ENCODE peak calls at places on chromosomes 5 and 9, in five cellular contexts. R is Calu3, I is heart left ventricle, H is sigmoid colon, L is transverse colon. U is an unnamed sample.

GRCh38 chr5:129177451-129177850 is 82.9 kb downstream of the ISOC1 start:
- DNase-seq in R (no peak), L (no peak), I (no peak), H (no peak), U (no peak)

GRCh38 chr9:136941231-136942111 is 3.1 kb downstream of the FBXW5 start:
- DNase-seq in I (no peak), R (no peak), L (no peak), H (no peak), U (no peak)

GRCh38 chr5:66354407-66354806 is 210.3 kb downstream of the SREK1 start:
- DNase-seq in H (no peak), L (no peak), I (no peak), R (no peak), U (no peak)

GRCh38 chr5:132771559-132771998 is 5.5 kb downstream of the SEPTIN8 start:
- DNase-seq in L (no peak), I (peak), R (no peak), H (peak), U (no peak)

GRCh38 chr9:37066139-37066725 is 32.2 kb upstream of the PAX5 start:
- DNase-seq in H (no peak), L (no peak), I (no peak), R (no peak), U (no peak)

GRCh38 chr5:14105717-14106435 is 37.3 kb upstream of the TRIO start:
- DNase-seq in L (no peak), I (peak), H (no peak), R (peak), U (no peak)

GRCh38 chr5:105042623-105043022 is 1480.0 kb upstream of the NUDT12 start:
- DNase-seq in H (no peak), I (no peak), R (no peak), L (no peak), U (no peak)

GRCh38 chr9:134055981-134056461 is 11.8 kb downstream of the BRD3 start:
- DNase-seq in H (peak), R (peak), L (peak), I (peak), U (no peak)

GRCh38 chr9:112484607-112485006 is 2.0 kb upstream of the KIAA1958 start:
- DNase-seq in R (no peak), H (no peak), I (no peak), L (no peak), U (no peak)

GRCh38 chr5:72363146-72363802 is 43.1 kb downstream of the PTCD2 start:
- DNase-seq in I (no peak), L (no peak), H (no peak), R (peak), U (no peak)

GRCh38 chr5:96209829-96210228 is 223.2 kb downstream of the PCSK1 start:
- DNase-seq in I (no peak), H (no peak), L (no peak), R (no peak), U (no peak)

GRCh38 chr5:143206194-143207053 is 197.1 kb downstream of the NR3C1 start:
- DNase-seq in H (no peak), I (no peak), L (no peak), R (no peak), U (no peak)

GRCh38 chr9:16729656-16730055 is 140.8 kb downstream of the BNC2 start:
- DNase-seq in R (no peak), H (no peak), I (no peak), L (no peak), U (no peak)

GRCh38 chr9:85940275-85940831 is 593 bp upstream of the NAA35 start:
- DNase-seq in L (no peak), H (no peak), R (no peak), I (no peak), U (no peak)

GRCh38 chr5:149493316-149493715 is 57.9 kb downstream of the CSNK1A1 start:
- DNase-seq in L (no peak), R (no peak), H (no peak), I (no peak), U (no peak)

GRCh38 chr9:130988400-130988747 is 20.6 kb upstream of the LAMC3 start:
- DNase-seq in L (no peak), R (no peak), H (no peak), I (no peak), U (no peak)

GRCh38 chr5:99004960-99005359 is 76.2 kb upstream of the CHD1 start:
- DNase-seq in R (no peak), I (no peak), H (no peak), L (no peak), U (no peak)

GRCh38 chr5:102760815-102761214 is 5.7 kb downstream of the PAM start:
- DNase-seq in I (peak), H (peak), L (no peak), R (no peak), U (no peak)

GRCh38 chr9:16625106-16625505 is 245.4 kb downstream of the BNC2 start:
- DNase-seq in I (no peak), H (no peak), R (no peak), L (no peak), U (no peak)

DNA sequence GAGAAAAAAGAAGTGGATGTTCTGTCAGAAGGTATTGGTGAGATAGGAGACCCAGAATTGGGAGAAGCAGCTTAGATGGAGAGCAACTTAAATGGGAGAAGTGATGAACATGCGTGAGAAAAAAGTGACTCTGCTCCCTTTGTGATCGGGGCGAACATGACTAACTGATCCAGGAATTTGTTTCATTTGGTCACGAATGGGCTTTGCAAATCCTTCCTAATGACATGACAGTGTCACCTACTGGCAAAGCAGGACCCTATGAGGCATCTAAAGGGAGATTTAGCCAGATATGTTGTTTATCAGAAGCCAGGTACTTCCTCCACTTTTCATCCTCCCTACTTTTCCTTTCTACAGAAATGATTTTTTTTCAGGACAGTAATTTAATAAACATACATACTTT is 787.4 kb upstream of the RGMB start:
- DNase-seq in I (no peak), L (no peak), H (no peak), R (no peak), U (no peak)
- TF ChIP-seq CTCF in I (no peak), L (no peak), H (no peak), R (no peak), U (no peak)

DNA sequence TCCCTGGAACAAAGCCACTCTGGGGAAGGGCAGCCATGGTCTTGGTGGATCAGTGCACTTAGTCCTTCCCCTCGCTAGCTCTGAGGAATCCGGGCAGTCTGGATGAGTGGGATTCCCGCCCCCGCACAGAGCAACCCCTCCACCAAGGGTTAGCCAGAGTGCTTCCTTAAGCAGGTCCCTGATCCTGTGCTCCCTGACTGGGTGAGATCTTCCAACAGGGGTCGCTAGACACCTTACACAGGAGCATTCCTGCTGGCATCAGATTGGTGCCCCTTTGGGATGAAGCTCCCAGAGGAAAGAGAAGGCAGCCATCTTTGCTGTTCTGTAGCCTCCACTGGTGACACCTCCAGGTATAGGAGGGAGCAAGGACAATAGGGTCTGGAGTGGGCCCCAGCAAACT is 228.8 kb downstream of the AP3B1 start:
- DNase-seq in L (no peak), H (no peak), I (no peak), R (no peak), U (peak)
- TF ChIP-seq CTCF in L (no peak), H (no peak), I (no peak), R (no peak), U (no peak)

GRCh38 chr9:128218518-128219389 is 15.6 kb downstream of the DNM1 start:
- DNase-seq in L (peak), H (peak), R (peak), I (peak), U (peak)
- TF ChIP-seq CTCF in L (no peak), H (no peak), R (no peak), I (no peak), U (no peak)

DNA sequence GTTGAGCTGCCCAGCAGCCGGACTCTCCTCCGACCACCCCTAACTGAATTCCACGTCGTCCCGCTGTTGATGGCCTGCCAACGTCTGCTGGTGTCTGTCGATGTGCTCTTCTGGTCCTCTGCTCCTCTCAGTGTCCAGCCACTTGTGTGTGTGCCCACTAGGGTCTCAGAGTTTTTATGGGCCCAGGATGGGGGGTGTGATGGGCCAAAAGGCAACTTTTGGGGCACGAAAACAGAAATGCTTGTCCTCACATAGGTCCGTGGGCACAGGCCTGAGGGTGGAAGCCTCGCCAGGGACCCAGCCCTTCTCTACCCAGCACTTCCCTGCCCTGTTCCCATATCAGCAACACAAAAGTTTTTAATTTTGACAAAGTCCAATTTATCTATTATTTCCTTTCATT is 85.7 kb upstream of the RUFY1 start:
- DNase-seq in H (no peak), L (no peak), I (no peak), R (no peak), U (no peak)
- TF ChIP-seq CTCF in H (no peak), L (no peak), I (no peak), R (no peak), U (no peak)

GRCh38 chr5:119340597-119341218 is 15.1 kb upstream of the TNFAIP8 start:
- DNase-seq in H (no peak), L (peak), R (no peak), I (no peak), U (no peak)

GRCh38 chr5:119341452-119342349 is 14.1 kb upstream of the TNFAIP8 start:
- DNase-seq in L (no peak), H (no peak), I (no peak), R (no peak), U (no peak)

GRCh38 chr5:119339344-119339743 is 16.5 kb upstream of the TNFAIP8 start:
- DNase-seq in L (no peak), I (no peak), H (no peak), R (no peak), U (no peak)

GRCh38 chr5:119338326-119338957 is 17.4 kb upstream of the TNFAIP8 start:
- DNase-seq in R (no peak), H (no peak), L (no peak), I (no peak), U (no peak)

DNA sequence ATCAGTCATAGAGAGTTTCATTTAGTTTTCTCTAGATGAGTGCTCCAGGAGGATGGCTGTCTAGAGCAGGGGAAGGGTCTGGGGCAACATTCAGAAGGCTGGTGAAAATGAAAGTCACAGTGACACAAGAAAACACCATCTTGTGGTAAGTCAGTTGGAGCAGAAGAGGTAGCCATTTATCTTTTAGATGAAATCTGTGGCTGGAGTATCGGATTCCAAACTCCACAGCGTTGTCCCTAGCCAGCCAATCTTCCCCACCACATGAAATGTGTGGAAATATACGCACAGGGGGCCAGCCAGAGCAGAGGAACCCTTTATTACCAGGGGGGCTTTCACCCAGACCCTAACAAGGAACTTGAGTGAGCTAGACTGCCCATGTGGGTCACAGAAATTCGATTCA is 15.9 kb upstream of the TNFAIP8 start:
- DNase-seq in L (no peak), R (no peak), H (no peak), I (no peak), U (no peak)
- TF ChIP-seq CTCF in L (no peak), R (no peak), H (no peak), I (no peak), U (no peak)

GRCh38 chr9:121686930-121687541 is 35.6 kb downstream of the DAB2IP start:
- DNase-seq in H (peak), R (peak), L (peak), I (peak), U (peak)
- TF ChIP-seq CTCF in H (peak), R (peak), L (peak), I (peak), U (peak)

DNA sequence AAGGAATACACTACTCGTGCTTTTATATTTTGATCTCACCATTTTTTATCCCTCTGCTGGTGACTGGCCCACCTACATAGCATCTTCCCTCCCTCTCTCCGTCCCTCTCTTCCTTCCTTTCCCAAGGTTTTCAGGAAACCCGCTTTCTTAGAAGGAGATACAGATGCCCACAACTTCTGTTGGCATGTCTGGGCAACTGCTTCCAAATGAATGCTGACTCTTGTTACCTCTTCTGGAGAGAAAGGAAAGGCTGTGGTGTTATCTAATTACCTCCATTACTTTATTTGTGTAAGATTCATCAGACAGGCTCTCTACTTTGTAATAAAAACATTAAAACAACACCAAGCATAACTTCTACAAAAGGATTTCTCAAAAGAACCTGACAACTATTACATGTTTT is 20.2 kb downstream of the FANCC start:
- DNase-seq in H (no peak), R (no peak), I (no peak), L (no peak), U (no peak)
- TF ChIP-seq CTCF in H (no peak), R (no peak), I (no peak), L (no peak), U (no peak)

DNA sequence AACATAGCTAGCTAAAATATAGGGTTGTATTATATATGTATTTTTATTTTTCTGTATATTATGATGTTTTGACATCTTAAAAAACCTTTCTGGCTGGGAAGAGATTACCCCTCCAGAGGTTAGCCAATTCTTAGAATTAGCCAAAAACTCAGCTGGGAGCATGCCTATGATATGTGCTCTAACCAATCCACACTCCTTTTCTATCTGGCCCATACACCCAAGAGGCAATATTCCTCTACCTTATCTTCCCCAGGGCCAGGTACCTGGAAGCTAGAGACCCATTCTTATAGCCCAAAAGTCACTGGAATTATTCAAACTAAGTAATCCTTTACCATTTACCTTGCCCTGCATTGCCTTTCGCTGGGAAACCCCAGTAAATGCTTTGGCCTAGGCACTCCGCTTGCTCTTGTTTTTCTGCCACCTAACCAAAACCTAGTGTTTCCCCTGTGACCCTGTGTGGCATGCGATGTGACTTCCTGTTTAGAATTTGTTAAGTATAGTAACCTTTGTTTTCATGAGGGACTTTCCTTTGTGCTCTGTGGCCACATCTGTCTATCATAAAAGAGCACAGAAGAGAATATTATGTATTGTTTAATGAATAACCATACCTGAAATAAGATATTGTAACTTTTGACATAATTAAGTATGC is 37.4 kb downstream of the CSNK1G3 start:
- DNase-seq in H (no peak), R (no peak), I (no peak), L (peak), U (no peak)
- TF ChIP-seq CTCF in H (no peak), R (no peak), I (no peak), L (no peak), U (no peak)

U was measured in endothelial cell.